ENCODE peak calls at places on chromosomes 3 and 15, in ten cellular contexts. S, J, W, R, C, F, U, E, D and H are unnamed samples.

GRCh38 chr3:146590521-146590920 is 14.6 kb downstream of the PLSCR5 start:
- DNase-seq in S (peak; percentile 15), J (peak; percentile 28), W (no peak), R (no peak), C (no peak), F (no peak), U (no peak), E (peak; percentile 62), D (no peak), H (no peak)

GRCh38 chr3:117903226-117903625 is 1131.4 kb downstream of the IGSF11 start:
- DNase-seq in S (peak; percentile 74), J (no peak), W (no peak), R (no peak), C (no peak), F (no peak), U (peak; percentile 43), E (peak; percentile 52), D (no peak), H (peak; percentile 98)

GRCh38 chr15:35863655-35864054 is 317.7 kb upstream of the DPH6 start:
- DNase-seq in S (no peak), J (no peak), W (no peak), R (no peak), C (no peak), F (no peak), U (no peak), E (no peak), D (no peak), H (no peak)

GRCh38 chr15:60591491-60592385 is 112.8 kb upstream of the ICE2 start:
- DNase-seq in S (no peak), J (no peak), W (peak; percentile 27), R (peak; percentile 36), C (no peak), F (no peak), U (no peak), E (no peak), D (no peak), H (no peak)

GRCh38 chr3:129439381-129439816 is 349 bp downstream of the MBD4 start:
- DNase-seq in S (peak; percentile 19), J (peak; percentile 28), W (peak; percentile 80), R (peak; percentile 58), C (peak; percentile 84), F (peak; percentile 31), U (no peak), E (no peak), D (peak; percentile 23), H (no peak)

GRCh38 chr15:99632521-99632920 is 66.7 kb downstream of the MEF2A start:
- DNase-seq in S (no peak), J (peak; percentile 13), W (no peak), R (no peak), C (no peak), F (no peak), U (no peak), E (no peak), D (no peak), H (no peak)

GRCh38 chr15:62611002-62611401 is 431.5 kb upstream of the TPM1 start:
- DNase-seq in S (no peak), J (no peak), W (no peak), R (no peak), C (no peak), F (no peak), U (no peak), E (no peak), D (no peak), H (no peak)

GRCh38 chr15:26631894-26632293 is 141.0 kb downstream of the GABRB3 start:
- DNase-seq in S (no peak), J (no peak), W (peak; percentile 41), R (no peak), C (no peak), F (no peak), U (no peak), E (no peak), D (no peak), H (no peak)

GRCh38 chr15:67303490-67304363 is 49.1 kb downstream of the IQCH start:
- DNase-seq in S (peak; percentile 57), J (peak; percentile 51), W (peak; percentile 73), R (no peak), C (no peak), F (no peak), U (no peak), E (peak; percentile 52), D (no peak), H (no peak)

GRCh38 chr15:66498501-66499386 is 1.2 kb upstream of the SNAPC5 start:
- DNase-seq in S (peak; percentile 42), J (peak; percentile 34), W (peak; percentile 60), R (no peak), C (no peak), F (no peak), U (no peak), E (peak; percentile 59), D (no peak), H (no peak)

GRCh38 chr15:101240364-101240763 is 11.5 kb downstream of the CHSY1 start:
- DNase-seq in S (no peak), J (no peak), W (no peak), R (peak; percentile 44), C (no peak), F (no peak), U (no peak), E (peak; percentile 83), D (no peak), H (no peak)

GRCh38 chr3:25471081-25471768 is 43.2 kb downstream of the RARB start:
- DNase-seq in S (no peak), J (no peak), W (no peak), R (no peak), C (no peak), F (no peak), U (no peak), E (no peak), D (no peak), H (no peak)

GRCh38 chr3:171125010-171125409 is 98.5 kb upstream of the SLC2A2 start:
- DNase-seq in S (no peak), J (no peak), W (no peak), R (no peak), C (no peak), F (no peak), U (no peak), E (no peak), D (no peak), H (no peak)

GRCh38 chr3:52790337-52790736 is 4.3 kb upstream of the ITIH3 start:
- DNase-seq in S (no peak), J (no peak), W (no peak), R (no peak), C (no peak), F (no peak), U (no peak), E (no peak), D (no peak), H (no peak)

GRCh38 chr3:189513281-189514151 is 117.7 kb upstream of the TP63 start:
- DNase-seq in S (no peak), J (peak; percentile 90), W (no peak), R (no peak), C (no peak), F (no peak), U (no peak), E (no peak), D (no peak), H (no peak)

GRCh38 chr15:101089579-101090459 is 162.0 kb downstream of the CHSY1 start:
- DNase-seq in S (peak; percentile 27), J (no peak), W (no peak), R (no peak), C (no peak), F (no peak), U (no peak), E (no peak), D (no peak), H (no peak)

GRCh38 chr15:58731756-58732535 is 17.6 kb downstream of the ADAM10 start:
- DNase-seq in S (peak; percentile 74), J (peak; percentile 72), W (no peak), R (no peak), C (no peak), F (no peak), U (no peak), E (peak; percentile 78), D (no peak), H (no peak)

DNA sequence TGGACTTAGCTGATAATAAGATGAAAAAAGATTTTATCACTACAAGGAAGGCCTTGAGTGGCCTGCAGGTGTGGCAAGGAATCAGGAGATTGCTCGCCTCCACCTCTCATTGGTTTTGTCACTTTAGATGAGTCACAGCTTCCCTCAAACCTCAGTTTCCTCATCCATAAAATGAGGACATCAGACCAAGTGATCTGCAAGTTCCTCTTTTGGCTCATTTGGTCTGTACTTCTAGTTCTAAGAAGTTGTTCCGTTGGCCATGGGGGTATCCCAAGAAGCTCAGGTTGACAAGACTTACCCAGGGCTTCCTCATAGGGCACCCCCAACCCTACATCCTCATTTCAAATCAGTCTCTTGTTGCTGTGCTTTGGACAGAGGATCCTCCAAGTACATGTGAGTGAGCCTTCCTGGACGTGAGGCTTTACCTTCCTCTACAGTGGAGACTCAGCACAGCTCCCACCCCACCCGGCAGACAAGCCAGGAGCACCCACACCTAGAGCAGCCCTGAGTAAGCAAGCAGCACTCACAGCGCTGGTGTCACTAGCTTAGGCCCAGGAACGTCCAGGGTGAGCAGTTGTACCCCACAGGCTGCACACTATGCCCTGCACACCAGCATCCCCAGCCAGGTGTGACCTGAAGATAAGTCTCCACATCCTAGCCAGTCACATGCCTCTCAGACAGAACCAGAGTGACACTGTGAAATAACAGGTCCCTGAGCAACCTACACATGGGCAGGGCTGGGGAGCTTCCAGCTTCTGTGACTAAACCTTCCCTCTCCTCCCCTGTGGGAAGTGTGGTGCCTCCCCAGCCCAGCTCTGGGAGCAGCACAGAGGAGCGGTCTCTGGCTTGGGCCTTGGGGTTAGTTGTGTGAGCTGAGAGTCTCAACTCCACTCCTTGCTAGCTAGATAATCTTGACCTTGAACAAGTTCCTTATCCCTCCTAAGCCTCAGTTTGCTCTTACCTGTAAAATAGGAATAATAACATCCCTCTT is 253.8 kb downstream of the UACA start:
- DNase-seq in S (no peak), J (peak; percentile 41), W (no peak), R (no peak), C (no peak), F (no peak), U (no peak), E (no peak), D (no peak), H (no peak)
- TF ChIP-seq CTCF in S (no peak), J (no peak), W (no peak), R (no peak), C (no peak), F (no peak), U (no peak), E (no peak), D (no peak), H (no peak)

GRCh38 chr3:132325103-132325606 is 7.9 kb downstream of the ACP3 start:
- DNase-seq in S (no peak), J (no peak), W (no peak), R (peak; percentile 59), C (no peak), F (peak; percentile 27), U (no peak), E (no peak), D (no peak), H (no peak)
- H3K4me3 ChIP-seq in S (no peak overlapping the region), J (no peak overlapping the region), W (no peak overlapping the region), R (no peak overlapping the region), C (no peak overlapping the region), F (no peak overlapping the region), U (no peak overlapping the region), E (no peak overlapping the region), D (no peak overlapping the region), H (no peak overlapping the region)

GRCh38 chr3:81352867-81353266 is 408.6 kb downstream of the GBE1 start:
- DNase-seq in S (peak; percentile 2), J (peak; percentile 73), W (no peak), R (no peak), C (no peak), F (no peak), U (no peak), E (peak; percentile 31), D (peak; percentile 41), H (no peak)
- TF ChIP-seq CTCF in S (no peak), J (peak; percentile 17), W (no peak), R (no peak), C (no peak), F (no peak), U (no peak), E (peak; percentile 7), D (peak; percentile 55), H (no peak)

GRCh38 chr15:78564743-78565096 is 600 bp upstream of the CHRNA5 start:
- DNase-seq in S (no peak), J (no peak), W (no peak), R (no peak), C (no peak), F (no peak), U (no peak), E (no peak), D (no peak), H (no peak)
- H3K4me3 ChIP-seq in S (no peak overlapping the region), J (no peak overlapping the region), W (peak overlapping the region; percentile 74), R (peak overlapping the region; percentile 52), C (no peak overlapping the region), F (peak overlapping the region; percentile 77), U (no peak overlapping the region), E (no peak overlapping the region), D (peak overlapping the region; percentile 46), H (peak overlapping the region; percentile 77)